ENCODE peak calls at places on chromosome 1, in six cellular contexts. V is breast epithelium, J is uterus, R is thoracic aorta, U is IMR-90, S is neural progenitor cell. X is an unnamed sample. For H3K9me3, the result is how much of the 10 kb centered on the place peaks cover.

GRCh38 chr1:82317671-82318070 is 516.9 kb downstream of the ADGRL2 start:
- DNase-seq in V (no peak), J (no peak), R (no peak), U (no peak), S (no peak), X (no peak)

GRCh38 chr1:7784492-7785071 is 491 bp downstream of the PER3 start:
- DNase-seq in V (peak), J (no peak), R (no peak), U (no peak), S (peak), X (no peak)

GRCh38 chr1:242011879-242012674 is 13.2 kb upstream of the MAP1LC3C start:
- DNase-seq in V (no peak), J (peak), R (no peak), U (peak), S (no peak), X (no peak)

GRCh38 chr1:51843948-51844347 is 34.6 kb downstream of the NRDC start:
- DNase-seq in V (no peak), J (no peak), R (no peak), U (no peak), S (no peak), X (no peak)

GRCh38 chr1:161913482-161914140 is 110.1 kb downstream of the OLFML2B start:
- DNase-seq in V (no peak), J (no peak), R (no peak), U (peak), S (no peak), X (no peak)

GRCh38 chr1:101653482-101653946 is 343.2 kb downstream of the OLFM3 start:
- DNase-seq in V (no peak), J (no peak), R (no peak), U (peak), S (peak), X (no peak)

GRCh38 chr1:5915587-5916571 is 76.3 kb downstream of the NPHP4 start:
- DNase-seq in V (no peak), J (no peak), R (no peak), U (peak), S (peak), X (peak)

GRCh38 chr1:11729498-11730428 is 6.2 kb upstream of the AGTRAP start:
- DNase-seq in V (no peak), J (no peak), R (no peak), U (no peak), S (no peak), X (no peak)

GRCh38 chr1:72100766-72101165 is 181.6 kb downstream of the NEGR1 start:
- DNase-seq in V (no peak), J (no peak), R (no peak), U (no peak), S (peak), X (no peak)

GRCh38 chr1:12369258-12369657 is 139.4 kb downstream of the VPS13D start:
- DNase-seq in V (no peak), J (no peak), R (no peak), U (peak), S (no peak), X (no peak)

GRCh38 chr1:75727571-75727970 is 3.1 kb downstream of the ACADM start:
- DNase-seq in V (no peak), J (no peak), R (no peak), U (no peak), S (no peak), X (no peak)

GRCh38 chr1:37434292-37434907 is 40.0 kb upstream of the ZC3H12A start:
- DNase-seq in V (peak), J (peak), R (no peak), U (peak), S (peak), X (no peak)
- TF ChIP-seq CTCF in V (peak), J (peak), R (peak), U (peak), S (peak), X (peak)

DNA sequence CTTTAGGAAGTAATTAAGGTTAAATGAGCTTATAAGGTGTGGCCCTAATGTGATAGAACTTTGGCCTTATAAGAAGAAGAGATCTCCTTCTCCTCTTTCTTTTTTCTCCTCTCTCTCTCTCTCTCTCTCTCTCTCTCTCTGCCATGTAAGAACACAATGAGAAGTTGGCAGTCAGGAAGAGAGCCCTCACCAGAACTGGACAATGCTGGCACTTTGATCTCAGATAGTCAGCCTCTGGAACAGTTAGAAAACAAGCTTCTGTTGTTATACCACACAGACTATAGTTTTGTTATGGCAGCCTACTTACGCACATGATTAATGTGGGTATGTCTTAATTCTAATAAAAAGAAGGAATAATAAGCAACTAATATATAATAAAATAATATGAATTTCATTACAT is 444.2 kb upstream of the LRRC7 start:
- DNase-seq in V (no peak), J (no peak), R (no peak), U (no peak), S (no peak), X (no peak)
- H3K9me3 ChIP-seq in V (under half), J (under half), R (under half), U (under half), S (under half), X (under half)

DNA sequence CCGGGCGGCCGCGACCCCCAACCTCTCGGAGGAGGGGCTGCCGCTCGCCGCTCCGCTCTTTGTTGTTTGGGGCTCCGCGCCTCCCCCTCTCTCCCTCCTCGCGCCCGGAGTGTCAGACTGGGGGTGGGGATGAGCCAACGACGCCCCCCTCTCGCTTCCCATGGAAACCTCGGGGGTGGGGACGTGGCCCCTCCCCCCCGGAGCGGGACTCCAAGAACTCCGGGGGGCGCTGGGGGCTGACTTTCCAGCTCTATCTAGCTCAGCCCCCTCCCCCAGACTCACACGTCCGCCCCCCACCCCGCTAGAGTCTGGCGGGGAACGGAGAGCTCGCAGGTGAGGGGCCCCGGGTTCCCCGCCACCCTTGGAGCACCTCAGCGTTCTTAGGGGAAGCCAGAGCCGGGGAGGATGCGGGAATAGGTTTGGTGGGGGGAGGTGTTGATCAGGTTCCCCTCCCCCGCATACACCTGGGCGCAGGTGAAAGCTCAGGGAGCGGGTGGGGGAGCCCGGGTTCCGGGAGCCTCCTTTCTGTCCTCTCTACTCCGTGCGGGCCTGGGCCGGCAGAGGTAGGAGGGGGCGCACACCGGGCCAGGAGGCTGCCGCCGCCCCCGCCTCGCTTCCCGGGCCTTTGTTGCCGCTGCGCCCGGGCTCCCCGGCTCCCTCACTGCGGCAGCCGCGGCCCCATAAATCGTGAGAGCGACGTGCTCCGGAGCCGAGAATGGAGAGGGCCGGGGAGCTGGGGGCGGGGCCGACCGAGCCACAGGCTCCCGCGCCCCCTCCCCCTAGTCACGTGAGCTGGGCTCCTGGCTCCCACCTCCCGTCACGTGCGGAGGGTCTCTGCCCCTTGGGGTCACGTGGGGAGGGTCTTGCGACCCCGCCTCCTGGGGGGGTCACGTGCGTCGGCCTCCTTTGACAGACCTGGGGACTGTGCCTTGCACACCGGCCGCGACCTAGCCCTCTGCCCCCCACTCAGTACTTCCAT is 1.9 kb downstream of the EFNA3 start:
- DNase-seq in V (no peak), J (no peak), R (no peak), U (no peak), S (peak), X (no peak)
- H3K27ac ChIP-seq in V (peak), J (no peak), R (peak), U (no peak), S (no peak), X (no peak)

GRCh38 chr1:13930151-13930550 is 230.2 kb downstream of the PRDM2 start:
- DNase-seq in V (no peak), J (no peak), R (no peak), U (no peak), S (peak), X (no peak)
- TF ChIP-seq CTCF in V (no peak), J (no peak), R (no peak), U (no peak), S (peak), X (no peak)